ENCODE peak calls at places on chromosomes 7 and 10, in five cellular contexts. One of them, this sample, is unnamed.

GRCh38 chr7:106616692-106617052 is 44.3 kb downstream of the CCDC71L start:
- DNase-seq in suprapubic skin: no peak
- DNase-seq in cardiac muscle cell: no peak
- DNase-seq in thoracic aorta: no peak
- DNase-seq in GM23248: peak; percentile 56
- DNase-seq in this sample: peak; percentile 51

GRCh38 chr7:155356323-155357105 is 58.8 kb downstream of the INSIG1 start:
- DNase-seq in cardiac muscle cell: no peak
- DNase-seq in suprapubic skin: peak; percentile 8
- DNase-seq in GM23248: peak; percentile 26
- DNase-seq in thoracic aorta: no peak
- DNase-seq in this sample: peak; percentile 20

GRCh38 chr7:133344275-133344674 is 91.4 kb downstream of the EXOC4 start:
- DNase-seq in cardiac muscle cell: peak; percentile 54
- DNase-seq in thoracic aorta: no peak
- DNase-seq in GM23248: peak; percentile 35
- DNase-seq in suprapubic skin: no peak
- DNase-seq in this sample: no peak

GRCh38 chr10:44972874-44973306 is 5.7 kb downstream of the DEPP1 start:
- DNase-seq in suprapubic skin: no peak
- DNase-seq in GM23248: no peak
- DNase-seq in thoracic aorta: no peak
- DNase-seq in cardiac muscle cell: no peak
- DNase-seq in this sample: no peak

GRCh38 chr10:119211176-119211575 is 3.8 kb downstream of the GRK5 start:
- DNase-seq in GM23248: peak; percentile 68
- DNase-seq in thoracic aorta: no peak
- DNase-seq in cardiac muscle cell: peak; percentile 77
- DNase-seq in suprapubic skin: no peak
- DNase-seq in this sample: no peak

GRCh38 chr7:105849122-105849855 is 27.1 kb downstream of the ATXN7L1 start:
- DNase-seq in thoracic aorta: no peak
- DNase-seq in cardiac muscle cell: peak; percentile 12
- DNase-seq in suprapubic skin: no peak
- DNase-seq in GM23248: peak; percentile 27
- DNase-seq in this sample: peak; percentile 80

GRCh38 chr10:48731654-48732053 is 47.0 kb downstream of the WDFY4 start:
- DNase-seq in cardiac muscle cell: no peak
- DNase-seq in GM23248: no peak
- DNase-seq in thoracic aorta: no peak
- DNase-seq in suprapubic skin: no peak
- DNase-seq in this sample: no peak

GRCh38 chr10:113520606-113521481 is 32.0 kb upstream of the HABP2 start:
- DNase-seq in cardiac muscle cell: peak; percentile 83
- DNase-seq in suprapubic skin: peak; percentile 69
- DNase-seq in GM23248: peak; percentile 94
- DNase-seq in thoracic aorta: peak; percentile 38
- DNase-seq in this sample: peak; percentile 62

GRCh38 chr7:112487457-112487856 is 6.7 kb downstream of the LSMEM1 start:
- DNase-seq in suprapubic skin: no peak
- DNase-seq in GM23248: no peak
- DNase-seq in cardiac muscle cell: no peak
- DNase-seq in thoracic aorta: no peak
- DNase-seq in this sample: no peak

GRCh38 chr7:107659666-107660065 is 962 bp upstream of the SLC26A4 start:
- DNase-seq in suprapubic skin: no peak
- DNase-seq in GM23248: peak; percentile 86
- DNase-seq in cardiac muscle cell: peak; percentile 83
- DNase-seq in thoracic aorta: no peak
- DNase-seq in this sample: peak; percentile 74

GRCh38 chr7:117871778-117872538 is 1.3 kb downstream of the CTTNBP2 start:
- DNase-seq in GM23248: peak; percentile 2
- DNase-seq in cardiac muscle cell: no peak
- DNase-seq in thoracic aorta: no peak
- DNase-seq in suprapubic skin: no peak
- DNase-seq in this sample: no peak

GRCh38 chr7:113421696-113422330 is 303.5 kb upstream of the SMIM30 start:
- DNase-seq in thoracic aorta: peak; percentile 65
- DNase-seq in GM23248: peak; percentile 91
- DNase-seq in suprapubic skin: peak; percentile 70
- DNase-seq in cardiac muscle cell: peak; percentile 87
- DNase-seq in this sample: peak; percentile 76

GRCh38 chr7:40786909-40787308 is 652.1 kb downstream of the SUGCT start:
- DNase-seq in suprapubic skin: no peak
- DNase-seq in thoracic aorta: no peak
- DNase-seq in GM23248: no peak
- DNase-seq in cardiac muscle cell: no peak
- DNase-seq in this sample: no peak

GRCh38 chr10:108064856-108065255 is 900.4 kb upstream of the SORCS1 start:
- DNase-seq in GM23248: peak; percentile 39
- DNase-seq in thoracic aorta: no peak
- DNase-seq in suprapubic skin: no peak
- DNase-seq in cardiac muscle cell: no peak
- DNase-seq in this sample: no peak

GRCh38 chr7:114508096-114508495 is 93.5 kb downstream of the FOXP2 start:
- DNase-seq in thoracic aorta: no peak
- DNase-seq in cardiac muscle cell: peak; percentile 70
- DNase-seq in GM23248: peak; percentile 58
- DNase-seq in suprapubic skin: no peak
- DNase-seq in this sample: peak; percentile 63

GRCh38 chr10:76397957-76398665 is 966.7 kb downstream of the LRMDA start:
- DNase-seq in suprapubic skin: no peak
- DNase-seq in thoracic aorta: no peak
- DNase-seq in cardiac muscle cell: no peak
- DNase-seq in GM23248: no peak
- DNase-seq in this sample: no peak

GRCh38 chr10:127151981-127152699 is 44.3 kb downstream of the INSYN2A start:
- DNase-seq in suprapubic skin: no peak
- DNase-seq in cardiac muscle cell: peak; percentile 8
- DNase-seq in GM23248: peak; percentile 16
- DNase-seq in thoracic aorta: no peak
- DNase-seq in this sample: peak; percentile 75

GRCh38 chr10:129756912-129757861 is 206.9 kb downstream of the EBF3 start:
- DNase-seq in cardiac muscle cell: peak; percentile 28
- DNase-seq in suprapubic skin: no peak
- DNase-seq in thoracic aorta: no peak
- DNase-seq in GM23248: peak; percentile 3
- DNase-seq in this sample: peak; percentile 26

GRCh38 chr7:81361769-81362168 is 408.1 kb downstream of the HGF start:
- DNase-seq in suprapubic skin: no peak
- DNase-seq in cardiac muscle cell: peak; percentile 12
- DNase-seq in thoracic aorta: no peak
- DNase-seq in GM23248: peak; percentile 33
- DNase-seq in this sample: no peak

GRCh38 chr7:16989883-16990413 is 108.2 kb upstream of the AGR3 start:
- DNase-seq in GM23248: peak; percentile 71
- DNase-seq in cardiac muscle cell: peak; percentile 96
- DNase-seq in suprapubic skin: peak; percentile 90
- DNase-seq in thoracic aorta: peak; percentile 10
- DNase-seq in this sample: peak; percentile 97

GRCh38 chr7:20777377-20778062 is 9.2 kb downstream of the SP8 start:
- DNase-seq in thoracic aorta: no peak
- DNase-seq in cardiac muscle cell: no peak
- DNase-seq in suprapubic skin: no peak
- DNase-seq in GM23248: no peak
- DNase-seq in this sample: no peak

GRCh38 chr10:60818134-60818770 is 40.0 kb downstream of the CDK1 start:
- DNase-seq in cardiac muscle cell: peak; percentile 69
- DNase-seq in thoracic aorta: no peak
- DNase-seq in suprapubic skin: no peak
- DNase-seq in GM23248: peak; percentile 89
- DNase-seq in this sample: no peak

GRCh38 chr7:130490888-130491771 is 755 bp upstream of the MEST start:
- DNase-seq in suprapubic skin: no peak
- DNase-seq in cardiac muscle cell: peak; percentile 62
- DNase-seq in thoracic aorta: no peak
- DNase-seq in GM23248: peak; percentile 66
- DNase-seq in this sample: no peak

GRCh38 chr7:93055543-93056107 is 62.2 kb downstream of the SAMD9 start:
- DNase-seq in cardiac muscle cell: peak; percentile 64
- DNase-seq in suprapubic skin: no peak
- DNase-seq in thoracic aorta: no peak
- DNase-seq in GM23248: peak; percentile 70
- DNase-seq in this sample: peak; percentile 51

GRCh38 chr10:60606343-60607080 is 171.8 kb upstream of the CDK1 start:
- DNase-seq in suprapubic skin: no peak
- DNase-seq in thoracic aorta: no peak
- DNase-seq in cardiac muscle cell: peak; percentile 92
- DNase-seq in GM23248: peak; percentile 79
- DNase-seq in this sample: peak; percentile 98

GRCh38 chr7:136953386-136953785 is 84.9 kb downstream of the CHRM2 start:
- DNase-seq in thoracic aorta: no peak
- DNase-seq in suprapubic skin: no peak
- DNase-seq in cardiac muscle cell: peak; percentile 38
- DNase-seq in GM23248: peak; percentile 68
- DNase-seq in this sample: no peak

GRCh38 chr7:152312316-152312715 is 123.5 kb downstream of the KMT2C start:
- DNase-seq in thoracic aorta: no peak
- DNase-seq in GM23248: no peak
- DNase-seq in cardiac muscle cell: peak; percentile 62
- DNase-seq in suprapubic skin: no peak
- DNase-seq in this sample: no peak

GRCh38 chr7:144500225-144500624 is 96.7 kb upstream of the NOBOX start:
- DNase-seq in GM23248: no peak
- DNase-seq in thoracic aorta: no peak
- DNase-seq in suprapubic skin: no peak
- DNase-seq in cardiac muscle cell: no peak
- DNase-seq in this sample: no peak

GRCh38 chr10:63064706-63065105 is 68.4 kb upstream of the NRBF2 start:
- DNase-seq in suprapubic skin: no peak
- DNase-seq in thoracic aorta: no peak
- DNase-seq in cardiac muscle cell: peak; percentile 71
- DNase-seq in GM23248: peak; percentile 37
- DNase-seq in this sample: peak; percentile 49

GRCh38 chr7:36391436-36392198 is 2.0 kb downstream of the ANLN start:
- DNase-seq in suprapubic skin: no peak
- DNase-seq in GM23248: no peak
- DNase-seq in cardiac muscle cell: no peak
- DNase-seq in thoracic aorta: no peak
- DNase-seq in this sample: peak; percentile 58

DNA sequence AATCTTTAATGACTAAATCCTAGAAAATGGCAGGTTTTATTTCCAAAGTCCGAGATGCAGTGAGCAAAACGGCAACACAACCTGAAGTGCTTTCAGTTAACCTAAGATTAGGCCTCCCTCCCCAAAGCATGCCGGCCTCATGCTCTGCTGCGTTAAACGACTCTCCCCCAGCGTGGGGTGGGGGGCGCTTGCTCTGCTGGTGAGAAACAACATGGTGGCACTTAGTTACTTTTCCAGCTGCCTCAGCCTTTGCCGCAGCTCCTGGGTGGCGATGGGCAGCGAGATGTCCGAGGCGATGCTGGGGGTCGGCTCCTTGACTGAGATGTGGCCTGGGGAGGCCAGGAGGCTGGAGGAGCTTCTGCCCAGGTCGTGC is 36.7 kb upstream of the NCAPG2 start:
- DNase-seq in thoracic aorta: no peak
- DNase-seq in cardiac muscle cell: no peak
- DNase-seq in suprapubic skin: no peak
- DNase-seq in GM23248: no peak
- DNase-seq in this sample: no peak
- H3K36me3 ChIP-seq in thoracic aorta: peaks cover 80% of the 10 kb centered on the region
- H3K36me3 ChIP-seq in cardiac muscle cell: peaks cover 46% of the 10 kb centered on the region
- H3K36me3 ChIP-seq in suprapubic skin: peaks cover 93% of the 10 kb centered on the region
- H3K36me3 ChIP-seq in GM23248: peaks cover 50% of the 10 kb centered on the region
- H3K36me3 ChIP-seq in this sample: peaks cover 19% of the 10 kb centered on the region

GRCh38 chr7:45099891-45100760 is 11.4 kb upstream of the NACAD start:
- DNase-seq in cardiac muscle cell: no peak
- DNase-seq in thoracic aorta: no peak
- DNase-seq in suprapubic skin: no peak
- DNase-seq in GM23248: no peak
- DNase-seq in this sample: no peak
- H3K36me3 ChIP-seq in cardiac muscle cell: peaks cover 46% of the 10 kb centered on the region
- H3K36me3 ChIP-seq in thoracic aorta: peaks cover 56% of the 10 kb centered on the region
- H3K36me3 ChIP-seq in suprapubic skin: peaks cover 62% of the 10 kb centered on the region
- H3K36me3 ChIP-seq in GM23248: peaks cover 17% of the 10 kb centered on the region
- H3K36me3 ChIP-seq in this sample: peaks cover 45% of the 10 kb centered on the region

DNA sequence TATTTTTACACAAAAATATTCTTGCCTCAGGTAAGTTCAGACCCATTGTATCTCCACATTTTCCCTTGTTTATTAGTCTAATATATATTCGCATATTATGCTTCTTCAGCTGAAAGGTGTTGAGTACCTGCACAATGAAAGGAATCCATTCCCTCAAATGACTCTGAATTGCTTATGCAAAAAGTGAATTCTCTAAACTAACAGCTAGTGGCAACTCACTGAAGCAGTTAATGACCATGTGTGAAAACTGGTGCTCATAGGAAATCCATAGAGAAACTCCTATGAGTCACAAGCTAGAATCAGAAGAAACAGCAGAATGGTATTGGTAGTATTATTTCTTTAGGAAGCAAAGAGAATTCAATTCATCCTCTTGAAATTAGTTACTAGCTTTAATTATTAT is 33.5 kb upstream of the RNF148 start:
- DNase-seq in GM23248: no peak
- DNase-seq in suprapubic skin: no peak
- DNase-seq in thoracic aorta: no peak
- DNase-seq in cardiac muscle cell: no peak
- DNase-seq in this sample: peak; percentile 12
- H3K36me3 ChIP-seq in GM23248: no peaks in the 10 kb centered on the region
- H3K36me3 ChIP-seq in suprapubic skin: no peaks in the 10 kb centered on the region
- H3K36me3 ChIP-seq in thoracic aorta: no peaks in the 10 kb centered on the region
- H3K36me3 ChIP-seq in cardiac muscle cell: no peaks in the 10 kb centered on the region
- H3K36me3 ChIP-seq in this sample: no peaks in the 10 kb centered on the region

GRCh38 chr10:89665302-89665701 is 20.3 kb upstream of the PANK1 start:
- DNase-seq in suprapubic skin: no peak
- DNase-seq in thoracic aorta: no peak
- DNase-seq in cardiac muscle cell: no peak
- DNase-seq in GM23248: no peak
- DNase-seq in this sample: peak; percentile 79
- H3K36me3 ChIP-seq in suprapubic skin: no peaks in the 10 kb centered on the region
- H3K36me3 ChIP-seq in thoracic aorta: no peaks in the 10 kb centered on the region
- H3K36me3 ChIP-seq in cardiac muscle cell: no peaks in the 10 kb centered on the region
- H3K36me3 ChIP-seq in GM23248: no peaks in the 10 kb centered on the region
- H3K36me3 ChIP-seq in this sample: no peaks in the 10 kb centered on the region

This sample was measured in bronchial epithelial cell.